ENCODE peak calls at places on chromosome 13, in eight cellular contexts. T is fibroblast of lung; V is naive B cell; S is GM13976; U is stimulated activated CD8-positive, alpha-beta memory T cell treated with anti-CD3 and anti-CD28 coated beads, Interleukin-15, amount 100 ng/mL, for 24 hours; G is NCI-H526; B is NCI-H146; P is stimulated activated CD4-positive, alpha-beta T cell treated with anti-CD3 and anti-CD28 coated beads, Interleukin-15, amount 100 ng/mL, for 1 hour. M is an unnamed sample.

GRCh38 chr13:74687452-74688180 is 553.4 kb upstream of the KLF12 start:
- DNase-seq in S (no peak), B (no peak), T (no peak), U (no peak), G (no peak), P (no peak), V (no peak), M (peak; percentile 73)

GRCh38 chr13:61276401-61276800 is 139.2 kb downstream of the PCDH20 start:
- DNase-seq in P (no peak), G (no peak), V (no peak), U (no peak), T (no peak), S (no peak), B (no peak), M (no peak)

GRCh38 chr13:109990296-109990695 is 203.9 kb upstream of the IRS2 start:
- DNase-seq in S (no peak), P (no peak), V (no peak), G (no peak), U (no peak), B (peak; percentile 33), T (no peak), M (no peak)

GRCh38 chr13:45331981-45332830 is 8.8 kb downstream of the TPT1 start:
- DNase-seq in S (no peak), T (peak; percentile 93), U (no peak), G (no peak), V (no peak), B (no peak), P (no peak), M (no peak)

GRCh38 chr13:73411067-73411809 is 352.4 kb downstream of the KLF5 start:
- DNase-seq in P (no peak), T (peak; percentile 27), B (peak; percentile 4), U (no peak), G (no peak), S (no peak), V (no peak), M (no peak)

GRCh38 chr13:24644051-24644450 is 36.2 kb upstream of the ATP12A start:
- DNase-seq in T (peak; percentile 51), B (no peak), V (no peak), S (no peak), U (no peak), G (no peak), P (no peak), M (no peak)

GRCh38 chr13:44142911-44143665 is 230.5 kb upstream of the SERP2 start:
- DNase-seq in T (peak; percentile 76), U (no peak), S (no peak), B (no peak), V (no peak), P (no peak), G (no peak), M (no peak)

GRCh38 chr13:108950333-108951010 is 321.1 kb downstream of the MYO16 start:
- DNase-seq in U (no peak), G (no peak), S (no peak), V (no peak), T (peak; percentile 38), B (no peak), P (no peak), M (no peak)

GRCh38 chr13:94556016-94556415 is 39.9 kb downstream of the TGDS start:
- DNase-seq in B (no peak), U (no peak), P (no peak), S (no peak), V (no peak), G (no peak), T (no peak), M (no peak)

GRCh38 chr13:95228130-95228529 is 73.1 kb downstream of the ABCC4 start:
- DNase-seq in G (no peak), S (no peak), B (no peak), V (no peak), T (no peak), P (no peak), U (no peak), M (no peak)

GRCh38 chr13:90171649-90172048 is 1175.8 kb upstream of the MIR17HG start:
- DNase-seq in P (no peak), S (no peak), V (no peak), G (no peak), T (peak; percentile 2), U (no peak), B (no peak), M (no peak)

GRCh38 chr13:110506859-110507566 is 54.5 kb downstream of the RAB20 start:
- DNase-seq in U (no peak), V (no peak), S (no peak), P (no peak), B (no peak), G (no peak), T (peak; percentile 23), M (no peak)

GRCh38 chr13:29125145-29125933 is 305.2 kb downstream of the MTUS2 start:
- DNase-seq in P (no peak), B (no peak), T (no peak), S (peak; percentile 40), V (no peak), G (no peak), U (no peak), M (no peak)

GRCh38 chr13:51619614-51620013 is 35.4 kb downstream of the WDFY2 start:
- DNase-seq in P (no peak), S (no peak), B (no peak), G (no peak), T (peak; percentile 84), U (no peak), V (no peak), M (no peak)

GRCh38 chr13:91346848-91347211 is 657 bp upstream of the MIR17HG start:
- DNase-seq in U (no peak), P (no peak), V (no peak), G (peak; percentile 76), B (peak; percentile 79), S (peak; percentile 21), T (no peak), M (no peak)

GRCh38 chr13:111559612-111560423 is 239.4 kb downstream of the TEX29 start:
- DNase-seq in B (peak; percentile 53), U (no peak), G (no peak), T (no peak), V (no peak), S (no peak), P (no peak), M (no peak)

GRCh38 chr13:49533586-49534269 is 38.0 kb downstream of the PHF11 start:
- DNase-seq in B (no peak), V (peak; percentile 50), S (no peak), T (no peak), P (no peak), U (no peak), G (no peak), M (no peak)

GRCh38 chr13:107373551-107373950 is 805.6 kb upstream of the ARGLU1 start:
- DNase-seq in V (no peak), T (peak; percentile 83), S (no peak), B (no peak), P (no peak), G (no peak), U (no peak), M (no peak)

M was measured in ecto neural progenitor cell.